ENCODE peak calls at places on chromosome 1, in five cellular contexts. One of them, this sample, is unnamed.
A peak's percentile ranks its signal among the peaks of the same experiment; 100 is the strongest.

GRCh38 chr1:231626535-231626950 is at the start of gene DISC1:
- DNase-seq in HepG2: peak; percentile 80
- DNase-seq in H1: peak; percentile 81
- DNase-seq in HCT116: peak; percentile 32
- DNase-seq in K562: peak; percentile 70
- DNase-seq in this sample: no peak

GRCh38 chr1:98172022-98172421 is 251.2 kb upstream of the DPYD start:
- DNase-seq in H1: no peak
- DNase-seq in HepG2: no peak
- DNase-seq in HCT116: no peak
- DNase-seq in K562: no peak
- DNase-seq in this sample: no peak

GRCh38 chr1:180586671-180587155 is 27.9 kb downstream of the OVAAL start:
- DNase-seq in H1: no peak
- DNase-seq in K562: peak; percentile 73
- DNase-seq in HepG2: peak; percentile 85
- DNase-seq in HCT116: no peak
- DNase-seq in this sample: no peak

GRCh38 chr1:77282866-77283539 is 1.2 kb downstream of the AK5 start:
- DNase-seq in HCT116: no peak
- DNase-seq in H1: peak; percentile 78
- DNase-seq in HepG2: no peak
- DNase-seq in K562: no peak
- DNase-seq in this sample: no peak

GRCh38 chr1:54153548-54154439 is 994 bp upstream of the CDCP2 start:
- DNase-seq in K562: no peak
- DNase-seq in H1: peak; percentile 66
- DNase-seq in HCT116: no peak
- DNase-seq in HepG2: peak; percentile 68
- DNase-seq in this sample: no peak

GRCh38 chr1:85386068-85386722 is 78.8 kb downstream of the DDAH1 start:
- DNase-seq in HCT116: no peak
- DNase-seq in K562: no peak
- DNase-seq in H1: no peak
- DNase-seq in HepG2: peak; percentile 30
- DNase-seq in this sample: no peak

GRCh38 chr1:205496661-205497060 is 7.8 kb upstream of the CDK18 start:
- DNase-seq in HCT116: no peak
- DNase-seq in K562: no peak
- DNase-seq in H1: no peak
- DNase-seq in HepG2: no peak
- DNase-seq in this sample: no peak

GRCh38 chr1:15797614-15798390 is 9.6 kb downstream of the UQCRHL start:
- DNase-seq in K562: no peak
- DNase-seq in H1: no peak
- DNase-seq in HepG2: no peak
- DNase-seq in HCT116: no peak
- DNase-seq in this sample: no peak

GRCh38 chr1:225651872-225652725 is 824 bp downstream of the ENAH start:
- DNase-seq in HCT116: no peak
- DNase-seq in H1: peak; percentile 44
- DNase-seq in HepG2: peak; percentile 49
- DNase-seq in K562: no peak
- DNase-seq in this sample: no peak

GRCh38 chr1:6268431-6268830 is 7.5 kb upstream of the GPR153 start:
- DNase-seq in HCT116: no peak
- DNase-seq in H1: no peak
- DNase-seq in HepG2: no peak
- DNase-seq in K562: no peak
- DNase-seq in this sample: no peak

GRCh38 chr1:208027861-208028260 is 116.9 kb upstream of the CD34 start:
- DNase-seq in HepG2: no peak
- DNase-seq in K562: no peak
- DNase-seq in HCT116: no peak
- DNase-seq in H1: no peak
- DNase-seq in this sample: no peak

GRCh38 chr1:39003464-39003752 is 12.3 kb downstream of the AKIRIN1 start:
- DNase-seq in H1: no peak
- DNase-seq in HepG2: no peak
- DNase-seq in K562: no peak
- DNase-seq in HCT116: no peak
- DNase-seq in this sample: no peak

GRCh38 chr1:231161711-231162299 is at the start of gene TRIM67:
- DNase-seq in K562: peak; percentile 38
- DNase-seq in HCT116: no peak
- DNase-seq in H1: peak; percentile 54
- DNase-seq in HepG2: peak; percentile 7
- DNase-seq in this sample: no peak

GRCh38 chr1:201374376-201374775 is 3.1 kb downstream of the TNNT2 start:
- DNase-seq in HCT116: no peak
- DNase-seq in K562: no peak
- DNase-seq in H1: no peak
- DNase-seq in HepG2: no peak
- DNase-seq in this sample: no peak

GRCh38 chr1:150069923-150070322 is 2.3 kb downstream of the VPS45 start:
- DNase-seq in K562: no peak
- DNase-seq in H1: no peak
- DNase-seq in HepG2: no peak
- DNase-seq in HCT116: no peak
- DNase-seq in this sample: no peak

GRCh38 chr1:242447682-242448081 is 76.8 kb downstream of the PLD5 start:
- DNase-seq in HCT116: no peak
- DNase-seq in HepG2: no peak
- DNase-seq in H1: no peak
- DNase-seq in K562: no peak
- DNase-seq in this sample: no peak

GRCh38 chr1:39269791-39270342 is 65.4 kb downstream of the MACF1 start:
- DNase-seq in H1: no peak
- DNase-seq in HepG2: peak; percentile 36
- DNase-seq in HCT116: no peak
- DNase-seq in K562: peak; percentile 49
- DNase-seq in this sample: peak; percentile 92

GRCh38 chr1:218823291-218823900 is 350.3 kb upstream of the LYPLAL1 start:
- DNase-seq in HCT116: peak; percentile 78
- DNase-seq in H1: no peak
- DNase-seq in K562: no peak
- DNase-seq in HepG2: no peak
- DNase-seq in this sample: no peak

GRCh38 chr1:107897428-107898339 is 67.3 kb downstream of the VAV3 start:
- DNase-seq in HCT116: no peak
- DNase-seq in H1: no peak
- DNase-seq in K562: no peak
- DNase-seq in HepG2: no peak
- DNase-seq in this sample: no peak

GRCh38 chr1:107899655-107900054 is 65.3 kb downstream of the VAV3 start:
- DNase-seq in H1: no peak
- DNase-seq in K562: no peak
- DNase-seq in HCT116: no peak
- DNase-seq in HepG2: no peak
- DNase-seq in this sample: no peak

GRCh38 chr1:107896946-107897345 is 68.0 kb downstream of the VAV3 start:
- DNase-seq in HCT116: no peak
- DNase-seq in H1: no peak
- DNase-seq in K562: no peak
- DNase-seq in HepG2: no peak
- DNase-seq in this sample: no peak

GRCh38 chr1:107895403-107896181 is 69.4 kb downstream of the VAV3 start:
- DNase-seq in HCT116: no peak
- DNase-seq in HepG2: no peak
- DNase-seq in H1: no peak
- DNase-seq in K562: no peak
- DNase-seq in this sample: no peak

GRCh38 chr1:107900083-107900945 is 64.7 kb downstream of the VAV3 start:
- DNase-seq in K562: no peak
- DNase-seq in HepG2: no peak
- DNase-seq in HCT116: no peak
- DNase-seq in H1: no peak
- DNase-seq in this sample: no peak
- TF ChIP-seq ATF3 in K562: no peak
- TF ChIP-seq ATF3 in HepG2: no peak
- TF ChIP-seq ATF3 in HCT116: no peak
- TF ChIP-seq ATF3 in H1: no peak
- TF ChIP-seq ATF3 in this sample: no peak

DNA sequence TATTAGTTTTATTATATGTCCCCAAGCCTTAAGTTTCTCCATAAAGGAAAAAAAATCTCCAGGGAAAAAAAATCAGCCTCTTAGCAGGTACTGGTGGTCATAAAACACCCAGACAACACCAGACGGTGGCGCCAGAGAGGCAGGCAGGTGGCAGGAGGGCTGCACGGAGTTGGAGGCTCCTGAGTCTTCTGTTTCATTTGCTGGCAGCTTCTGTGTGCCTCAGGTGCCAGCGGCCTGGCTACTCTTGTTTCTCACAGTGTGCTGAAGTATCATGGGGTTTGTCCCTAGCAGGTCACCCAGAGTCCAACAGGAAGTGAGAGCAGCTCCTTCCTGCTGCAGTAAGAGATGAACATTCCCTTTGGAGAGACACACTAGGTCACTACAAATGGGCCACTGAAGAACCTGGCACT is 123.3 kb upstream of the GADD45A start:
- DNase-seq in HCT116: peak; percentile 77
- DNase-seq in HepG2: peak; percentile 74
- DNase-seq in K562: peak; percentile 92
- DNase-seq in H1: peak; percentile 98
- DNase-seq in this sample: peak; percentile 24
- TF ChIP-seq POLR2A in HCT116: no peak
- TF ChIP-seq POLR2A in HepG2: no peak
- TF ChIP-seq POLR2A in K562: no peak
- TF ChIP-seq POLR2A in H1: no peak
- TF ChIP-seq POLR2A in this sample: no peak

GRCh38 chr1:42915456-42915855 is 43.2 kb downstream of the SLC2A1 start:
- DNase-seq in HepG2: no peak
- DNase-seq in H1: peak; percentile 30
- DNase-seq in K562: no peak
- DNase-seq in HCT116: no peak
- DNase-seq in this sample: no peak
- TF ChIP-seq ATF3 in HepG2: no peak
- TF ChIP-seq ATF3 in H1: no peak
- TF ChIP-seq ATF3 in K562: no peak
- TF ChIP-seq ATF3 in HCT116: no peak
- TF ChIP-seq ATF3 in this sample: no peak

DNA sequence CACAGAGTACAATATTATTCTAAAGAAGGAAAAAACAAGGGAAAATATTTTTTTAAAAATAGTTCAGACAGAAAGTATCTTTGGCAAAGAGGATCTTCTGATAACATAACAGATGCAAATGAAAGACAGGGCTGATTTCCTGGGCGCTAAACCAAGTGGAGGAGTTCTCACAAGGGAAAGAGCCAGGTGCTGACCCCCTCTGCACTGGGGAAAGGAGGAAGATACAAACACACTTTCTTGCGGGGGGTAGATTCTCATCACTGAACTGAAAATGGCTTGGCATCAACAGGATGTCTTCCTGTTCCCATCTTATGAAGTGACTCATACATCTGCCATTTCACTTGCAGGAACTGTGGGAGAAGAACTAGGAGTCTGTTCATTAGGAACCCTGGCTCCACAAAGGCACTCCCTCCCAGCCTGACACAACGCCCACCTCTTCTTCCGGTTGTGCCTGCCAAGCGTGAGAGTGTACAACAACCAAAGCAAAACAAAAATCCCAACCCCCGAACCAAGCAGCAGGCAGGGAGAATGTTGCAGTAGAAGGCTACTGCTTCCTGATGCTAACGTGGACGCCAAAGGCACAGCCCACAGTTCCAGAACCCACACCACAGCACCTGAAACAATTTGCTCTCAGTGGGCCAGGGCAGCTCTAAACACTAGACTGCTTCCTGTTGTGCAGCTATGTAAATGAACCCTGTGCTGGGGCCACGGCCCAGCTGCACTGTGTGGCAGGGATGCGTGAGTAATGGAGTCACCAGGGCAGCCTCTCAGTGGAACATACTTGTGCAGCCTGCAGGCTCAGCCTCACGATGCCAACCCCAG is 51.0 kb downstream of the GADD45A start:
- DNase-seq in H1: no peak
- DNase-seq in HCT116: peak; percentile 45
- DNase-seq in K562: peak; percentile 56
- DNase-seq in HepG2: no peak
- DNase-seq in this sample: peak; percentile 64
- TF ChIP-seq POLR2A in H1: no peak
- TF ChIP-seq POLR2A in HCT116: no peak
- TF ChIP-seq POLR2A in K562: no peak
- TF ChIP-seq POLR2A in HepG2: peak; percentile 34
- TF ChIP-seq POLR2A in this sample: peak; percentile 76

GRCh38 chr1:81851217-81851616 is 50.5 kb downstream of the ADGRL2 start:
- DNase-seq in HCT116: no peak
- DNase-seq in H1: no peak
- DNase-seq in HepG2: no peak
- DNase-seq in K562: no peak
- DNase-seq in this sample: no peak

GRCh38 chr1:81847063-81847462 is 46.3 kb downstream of the ADGRL2 start:
- DNase-seq in H1: no peak
- DNase-seq in K562: no peak
- DNase-seq in HepG2: no peak
- DNase-seq in HCT116: no peak
- DNase-seq in this sample: no peak

GRCh38 chr1:81848880-81849500 is 48.3 kb downstream of the ADGRL2 start:
- DNase-seq in K562: no peak
- DNase-seq in HepG2: peak; percentile 82
- DNase-seq in HCT116: no peak
- DNase-seq in H1: no peak
- DNase-seq in this sample: no peak

GRCh38 chr1:81846630-81847029 is 45.9 kb downstream of the ADGRL2 start:
- DNase-seq in K562: no peak
- DNase-seq in HepG2: no peak
- DNase-seq in HCT116: no peak
- DNase-seq in H1: no peak
- DNase-seq in this sample: no peak

DNA sequence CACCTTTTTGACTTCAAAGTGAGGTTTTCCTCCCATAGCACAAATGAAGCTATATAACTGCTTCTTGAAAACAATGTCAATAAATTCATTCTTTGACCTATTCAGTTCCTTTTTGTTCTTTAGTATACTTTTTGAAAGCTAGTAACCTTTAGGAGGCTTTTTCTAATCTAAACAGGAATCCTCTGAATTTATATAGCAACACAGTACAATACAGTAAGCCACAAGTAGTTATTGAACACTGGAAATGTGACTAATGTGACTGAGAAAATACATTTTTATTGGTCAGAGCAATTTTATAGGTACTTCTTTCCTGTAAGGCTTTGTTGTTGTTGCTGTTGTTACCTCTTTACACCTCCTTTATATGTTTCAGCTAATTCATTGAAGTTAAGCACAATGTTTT is 49.8 kb downstream of the ADGRL2 start:
- DNase-seq in K562: no peak
- DNase-seq in HepG2: no peak
- DNase-seq in HCT116: no peak
- DNase-seq in H1: no peak
- DNase-seq in this sample: no peak
- TF ChIP-seq ATF3 in K562: no peak
- TF ChIP-seq ATF3 in HepG2: no peak
- TF ChIP-seq ATF3 in HCT116: no peak
- TF ChIP-seq ATF3 in H1: no peak
- TF ChIP-seq ATF3 in this sample: no peak

DNA sequence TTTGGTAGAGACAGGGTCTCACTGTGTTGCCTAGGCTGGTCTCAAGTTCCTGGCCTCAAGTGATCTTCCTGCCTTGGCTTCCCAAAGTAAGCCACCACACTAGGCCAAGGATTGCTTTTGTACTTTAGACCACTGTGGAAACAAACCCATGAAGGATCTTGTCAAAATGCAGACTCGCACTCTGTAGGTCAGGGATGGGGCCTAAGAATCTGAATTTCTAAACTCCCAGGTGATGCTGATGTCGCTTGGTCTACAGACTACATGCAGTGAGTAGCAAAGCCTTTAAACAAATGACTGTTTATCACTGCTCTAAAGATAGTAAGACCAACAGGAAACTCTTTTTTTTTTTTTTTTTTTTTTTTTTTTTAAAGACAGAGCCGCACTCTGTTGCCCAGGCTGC is 54.1 kb upstream of the MUTYH start:
- DNase-seq in K562: no peak
- DNase-seq in H1: no peak
- DNase-seq in HepG2: no peak
- DNase-seq in HCT116: no peak
- DNase-seq in this sample: peak; percentile 66
- TF ChIP-seq POLR2A in K562: no peak
- TF ChIP-seq POLR2A in H1: no peak
- TF ChIP-seq POLR2A in HepG2: no peak
- TF ChIP-seq POLR2A in HCT116: no peak
- TF ChIP-seq POLR2A in this sample: no peak